ENCODE peak calls at places on chromosomes 16 and 17, in six cellular contexts. L is hypothalamus, O is AG09319, N is dermis microvascular lymphatic vessel endothelial cell, Z is HT1080, C is MV-4-11. J is an unnamed sample.

GRCh38 chr16:4214215-4214621 is 27.7 kb downstream of the SRL start:
- DNase-seq in L (no peak), O (peak), N (no peak), Z (peak), C (no peak), J (no peak)

GRCh38 chr16:57593021-57593420 is 35.4 kb upstream of the ADGRG1 start:
- DNase-seq in L (no peak), O (no peak), N (no peak), Z (no peak), C (no peak), J (no peak)

GRCh38 chr17:2331303-2331702 is 5.0 kb downstream of the TSR1 start:
- DNase-seq in L (no peak), O (no peak), N (no peak), Z (no peak), C (no peak), J (no peak)

GRCh38 chr16:3716831-3717234 is 491 bp downstream of the TRAP1 start:
- DNase-seq in L (no peak), O (no peak), N (no peak), Z (no peak), C (no peak), J (no peak)

GRCh38 chr17:6457688-6458190 is 13.5 kb downstream of the PIMREG start:
- DNase-seq in L (no peak), O (no peak), N (no peak), Z (no peak), C (no peak), J (no peak)

GRCh38 chr16:84329849-84330684 is 35.4 kb downstream of the WFDC1 start:
- DNase-seq in L (no peak), O (no peak), N (no peak), Z (no peak), C (no peak), J (no peak)

GRCh38 chr17:50668025-50668837 is 33.5 kb downstream of the ABCC3 start:
- DNase-seq in L (no peak), O (no peak), N (peak), Z (peak), C (no peak), J (no peak)

GRCh38 chr16:74923766-74924460 is 61.0 kb downstream of the WDR59 start:
- DNase-seq in L (no peak), O (no peak), N (no peak), Z (no peak), C (no peak), J (no peak)

GRCh38 chr17:61129232-61129631 is 270.4 kb upstream of the TBX2 start:
- DNase-seq in L (no peak), O (no peak), N (no peak), Z (no peak), C (no peak), J (no peak)